ENCODE peak calls at places on chromosomes 3 and 15, in six cellular contexts. O is SK-N-SH, Y is HepG2, J is HCT116, V is K562, C is GM12878. N is an unnamed sample.

GRCh38 chr3:171462224-171462623 is 2.0 kb upstream of the TNIK start:
- DNase-seq in V (no peak), J (no peak), O (no peak), C (no peak), Y (no peak), N (no peak)

GRCh38 chr3:117439812-117440211 is 730.2 kb downstream of the TUSC7 start:
- DNase-seq in J (no peak), V (no peak), O (peak; percentile 22), C (no peak), Y (peak; percentile 13), N (peak; percentile 39)

GRCh38 chr3:123503200-123503599 is 54.3 kb upstream of the ADCY5 start:
- DNase-seq in Y (no peak), J (no peak), V (no peak), C (no peak), O (no peak), N (no peak)

GRCh38 chr15:80464952-80465645 is 60.9 kb downstream of the ARNT2 start:
- DNase-seq in V (no peak), C (no peak), O (no peak), J (no peak), Y (peak; percentile 61), N (no peak)

GRCh38 chr3:44870375-44871061 is 3.9 kb upstream of the TGM4 start:
- DNase-seq in O (no peak), J (no peak), Y (peak; percentile 44), V (no peak), C (no peak), N (peak; percentile 92)

GRCh38 chr3:18199757-18200156 is 225.4 kb downstream of the SATB1 start:
- DNase-seq in C (no peak), Y (no peak), V (no peak), O (no peak), J (no peak), N (no peak)

GRCh38 chr3:23888617-23889228 is 28.1 kb downstream of the NKIRAS1 start:
- DNase-seq in J (peak; percentile 33), Y (peak; percentile 22), C (no peak), V (no peak), O (no peak), N (no peak)

GRCh38 chr3:106617276-106617675 is 748.5 kb upstream of the CBLB start:
- DNase-seq in O (no peak), J (no peak), V (no peak), Y (no peak), C (no peak), N (no peak)

GRCh38 chr15:77530576-77530975 is 102.1 kb downstream of the LINGO1 start:
- DNase-seq in V (no peak), Y (no peak), J (no peak), O (no peak), C (no peak), N (peak; percentile 77)

DNA sequence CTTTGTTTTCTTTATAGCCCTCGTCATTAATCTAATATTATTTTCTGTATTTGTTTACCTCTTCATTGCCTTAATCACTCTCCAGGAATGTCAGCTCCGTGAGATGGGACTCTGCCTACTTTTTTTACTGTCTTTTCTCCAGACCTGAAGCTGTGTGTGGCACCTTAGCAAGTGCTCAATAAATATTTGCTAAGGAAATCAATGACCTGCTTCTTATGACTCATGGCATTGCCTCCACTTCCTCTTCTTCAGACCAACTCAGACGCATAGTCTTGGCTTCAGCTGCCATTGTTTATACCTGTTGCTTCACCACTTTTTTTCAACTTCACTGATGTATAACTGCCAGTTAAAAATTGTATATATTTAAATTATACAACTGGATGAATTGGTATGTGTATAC is 218.5 kb upstream of the CMC1 start:
- DNase-seq in J (no peak), O (no peak), Y (no peak), C (no peak), V (no peak), N (no peak)
- TF ChIP-seq JUND in J (no peak), O (no peak), Y (no peak), C (no peak), V (no peak), N (no peak)

GRCh38 chr3:41018841-41019240 is 180.5 kb upstream of the CTNNB1 start:
- DNase-seq in O (no peak), Y (no peak), J (no peak), V (no peak), C (no peak), N (no peak)
- TF ChIP-seq JUND in O (no peak), Y (no peak), J (no peak), V (no peak), C (no peak), N (no peak)

DNA sequence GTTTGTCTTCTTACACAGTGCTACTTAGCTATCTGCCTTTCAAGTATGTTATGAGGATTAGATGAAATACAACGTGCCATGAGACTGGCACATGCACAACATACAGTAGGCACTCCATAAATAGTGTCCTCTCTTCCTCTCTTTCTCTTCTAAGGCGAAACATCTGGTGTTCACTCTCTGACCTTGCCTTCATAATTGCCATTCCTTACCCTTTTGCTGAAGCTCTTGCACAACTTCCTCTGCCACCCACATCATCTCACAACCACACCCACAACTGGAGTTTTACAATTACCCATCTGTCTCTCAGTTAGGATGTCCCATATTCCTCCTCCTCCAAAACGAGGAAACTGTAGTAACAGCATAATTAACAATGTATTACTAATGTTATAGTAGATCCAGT is 26.4 kb upstream of the ACP3 start:
- DNase-seq in J (no peak), Y (no peak), V (no peak), C (no peak), O (no peak), N (no peak)
- TF ChIP-seq JUND in J (no peak), Y (no peak), V (no peak), C (no peak), O (no peak), N (no peak)

GRCh38 chr15:100943074-100943473 is 23.9 kb downstream of the LRRK1 start:
- DNase-seq in J (no peak), C (no peak), O (no peak), Y (no peak), V (no peak), N (no peak)

GRCh38 chr15:100945006-100945405 is 25.8 kb downstream of the LRRK1 start:
- DNase-seq in J (no peak), O (no peak), Y (no peak), V (no peak), C (no peak), N (no peak)

GRCh38 chr15:100942656-100943055 is 23.5 kb downstream of the LRRK1 start:
- DNase-seq in V (no peak), O (no peak), Y (no peak), C (no peak), J (no peak), N (no peak)

GRCh38 chr15:100941536-100941935 is 22.4 kb downstream of the LRRK1 start:
- DNase-seq in C (no peak), O (no peak), J (no peak), Y (no peak), V (no peak), N (no peak)

GRCh38 chr15:100944237-100944875 is 25.2 kb downstream of the LRRK1 start:
- DNase-seq in O (no peak), Y (no peak), V (no peak), C (no peak), J (no peak), N (no peak)
- TF ChIP-seq JUND in O (no peak), Y (no peak), V (no peak), C (no peak), J (no peak), N (no peak)

GRCh38 chr3:60013241-60013640 is 963.4 kb upstream of the CFAP20DC start:
- DNase-seq in Y (no peak), V (no peak), J (no peak), C (no peak), O (no peak), N (no peak)

GRCh38 chr3:60017631-60018030 is 967.8 kb upstream of the CFAP20DC start:
- DNase-seq in Y (no peak), O (no peak), J (no peak), V (no peak), C (peak; percentile 45), N (no peak)
- TF ChIP-seq JUND in Y (no peak), O (no peak), J (no peak), V (no peak), C (no peak), N (no peak)

GRCh38 chr3:49553320-49553689 is 972 bp upstream of the BSN start:
- DNase-seq in Y (no peak), J (no peak), C (no peak), O (no peak), V (no peak), N (no peak)

GRCh38 chr3:49552087-49552486 is 2.2 kb upstream of the BSN start:
- DNase-seq in J (no peak), C (no peak), V (no peak), Y (no peak), O (no peak), N (no peak)

GRCh38 chr3:49553690-49554634 is at the start of gene BSN:
- DNase-seq in J (peak; percentile 57), C (peak; percentile 42), O (peak; percentile 100), V (peak; percentile 99), Y (peak; percentile 80), N (peak; percentile 68)

GRCh38 chr3:49556500-49557275 is 2.4 kb downstream of the BSN start:
- DNase-seq in V (no peak), C (no peak), Y (no peak), J (no peak), O (no peak), N (no peak)

DNA sequence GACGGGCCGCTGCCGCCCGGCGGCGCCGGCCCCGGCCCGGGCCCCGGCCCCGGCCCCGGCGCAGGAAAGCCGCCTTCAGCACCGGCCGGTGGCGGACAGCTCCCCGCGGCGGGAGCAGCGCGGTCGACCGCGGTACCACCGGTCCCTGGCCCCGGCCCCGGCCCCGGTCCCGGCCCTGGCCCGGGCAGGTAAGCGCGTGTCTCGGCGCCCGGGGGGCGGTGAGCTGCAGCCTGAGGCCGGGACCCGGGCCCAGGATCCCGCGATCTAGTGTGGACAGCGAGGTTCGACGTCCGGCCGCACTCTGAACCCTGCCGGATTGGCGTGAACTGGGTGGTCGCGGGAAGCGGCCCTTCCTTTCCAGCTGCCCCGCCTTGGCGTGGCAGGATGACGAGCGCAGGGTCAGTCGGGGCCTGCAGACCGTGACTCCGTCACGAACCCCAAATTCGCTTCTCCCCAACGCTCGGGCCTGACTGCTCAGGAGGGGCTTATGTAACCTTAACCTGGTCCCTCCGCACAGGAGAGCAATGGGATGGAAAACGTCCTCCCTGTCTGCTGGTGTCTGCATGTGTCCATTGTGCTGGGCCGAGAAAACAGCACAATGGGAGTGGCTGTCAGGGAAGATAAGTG is 475 bp downstream of the BSN start:
- DNase-seq in O (no peak), C (no peak), Y (no peak), J (no peak), V (peak; percentile 80), N (peak; percentile 53)
- TF ChIP-seq JUND in O (no peak), C (no peak), Y (no peak), J (no peak), V (no peak), N (no peak)

N was measured in T47D.